ENCODE peak calls at places on chromosomes 4 and X, in nine cellular contexts. B, Q, O, L, W, M, Z, T and I are unnamed samples.
A peak's percentile ranks its signal among the peaks of the same experiment; 100 is the strongest.

GRCh38 chr4:95044204-95044848 is 286.6 kb downstream of the BMPR1B start:
- DNase-seq in M (no peak), O (no peak), B (no peak), W (no peak), T (no peak), L (no peak), Q (no peak), Z (no peak), I (no peak)

GRCh38 chr4:140755811-140756291 is 334 bp downstream of the TBC1D9 start:
- DNase-seq in M (peak; percentile 63), Z (peak; percentile 50), T (peak; percentile 11), O (peak; percentile 38), W (no peak), Q (peak; percentile 81), L (no peak), B (peak; percentile 74), I (peak; percentile 51)

GRCh38 chrX:148316446-148316845 is 184.0 kb upstream of the AFF2 start:
- DNase-seq in B (no peak), M (no peak), W (no peak), T (no peak), L (no peak), Q (no peak), O (no peak), Z (no peak), I (no peak)

GRCh38 chr4:52377563-52377962 is 281.5 kb downstream of the USP46 start:
- DNase-seq in M (no peak), O (no peak), Z (no peak), B (no peak), L (no peak), T (no peak), Q (no peak), W (no peak), I (no peak)

GRCh38 chr4:1204828-1205591 is 32.6 kb upstream of the SPON2 start:
- DNase-seq in B (peak; percentile 64), O (peak; percentile 46), M (peak; percentile 64), Z (peak; percentile 92), W (no peak), Q (peak; percentile 83), L (peak; percentile 87), T (no peak), I (peak; percentile 23)

GRCh38 chr4:89298788-89299152 is 8.8 kb downstream of the GPRIN3 start:
- DNase-seq in B (no peak), M (no peak), Z (no peak), O (no peak), W (no peak), T (no peak), Q (no peak), L (no peak), I (no peak)

GRCh38 chr4:89469512-89469911 is 161.9 kb upstream of the GPRIN3 start:
- DNase-seq in W (no peak), T (no peak), Z (no peak), O (no peak), L (no peak), Q (no peak), M (no peak), B (no peak), I (no peak)

GRCh38 chr4:68372588-68372987 is 22.7 kb upstream of the YTHDC1 start:
- DNase-seq in B (no peak), Z (no peak), M (no peak), L (no peak), Q (no peak), O (no peak), T (no peak), W (no peak), I (no peak)

GRCh38 chr4:161894493-161895167 is 269.2 kb downstream of the FSTL5 start:
- DNase-seq in M (no peak), L (no peak), O (no peak), T (no peak), B (no peak), Q (no peak), Z (no peak), W (no peak), I (no peak)

GRCh38 chr4:13059015-13059414 is 425.1 kb downstream of the RAB28 start:
- DNase-seq in Z (no peak), W (no peak), B (no peak), Q (no peak), T (no peak), M (no peak), L (no peak), O (no peak), I (no peak)

GRCh38 chrX:40504801-40505605 is 75.8 kb upstream of the ATP6AP2 start:
- DNase-seq in O (no peak), W (no peak), Z (no peak), L (no peak), M (no peak), B (no peak), T (no peak), Q (no peak), I (no peak)

DNA sequence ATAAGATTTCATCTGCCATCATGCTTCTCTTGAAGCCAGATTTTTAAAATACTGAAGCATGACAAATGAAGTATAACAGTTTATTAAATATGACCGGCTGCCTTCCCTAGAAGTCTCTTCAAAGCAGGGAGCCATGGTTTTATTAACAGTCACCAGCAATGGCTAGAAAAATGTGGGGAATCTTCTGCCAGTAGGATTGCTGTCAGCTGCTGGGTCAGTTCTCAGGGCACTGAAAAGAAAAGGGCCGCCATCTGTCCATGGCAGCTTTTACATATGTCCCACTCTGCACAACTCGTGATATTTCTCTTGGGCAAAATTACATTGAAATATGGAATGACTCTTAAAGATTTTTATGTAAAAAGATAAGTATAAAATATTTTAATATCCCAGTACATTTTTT is 2.8 kb downstream of the CCNG2 start:
- DNase-seq in W (no peak), Z (no peak), M (no peak), O (no peak), L (no peak), Q (no peak), T (no peak), B (no peak), I (no peak)
- TF ChIP-seq EP300 in W (no peak), Z (no peak), M (no peak), O (no peak), L (no peak), Q (no peak), T (no peak), B (no peak), I (no peak)

DNA sequence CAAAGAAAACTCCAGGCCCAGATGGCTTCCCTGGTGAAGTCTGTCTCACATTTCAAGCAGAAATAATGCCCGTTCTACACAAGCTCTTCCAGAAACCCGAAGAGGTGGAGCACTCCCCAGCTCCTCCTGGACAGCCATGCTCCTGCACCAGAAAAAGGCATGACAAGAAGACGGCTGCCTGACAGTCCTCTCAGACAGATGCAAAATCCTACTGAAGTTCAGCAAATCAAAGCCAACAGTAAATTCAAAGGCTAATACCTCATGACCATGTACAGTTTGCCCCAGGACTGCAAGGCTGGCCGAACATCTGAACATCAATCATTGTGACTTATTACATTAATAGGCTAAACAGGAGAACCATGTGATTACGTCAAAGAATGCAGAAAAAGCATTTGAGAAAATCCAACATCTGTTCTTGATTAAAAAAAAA is 30.8 kb upstream of the MXD4 start:
- DNase-seq in L (no peak), Z (no peak), T (no peak), W (no peak), Q (peak; percentile 88), M (no peak), B (no peak), O (no peak), I (no peak)
- TF ChIP-seq EP300 in L (no peak), Z (no peak), T (no peak), W (no peak), Q (peak; percentile 87), M (no peak), B (no peak), O (no peak), I (no peak)

DNA sequence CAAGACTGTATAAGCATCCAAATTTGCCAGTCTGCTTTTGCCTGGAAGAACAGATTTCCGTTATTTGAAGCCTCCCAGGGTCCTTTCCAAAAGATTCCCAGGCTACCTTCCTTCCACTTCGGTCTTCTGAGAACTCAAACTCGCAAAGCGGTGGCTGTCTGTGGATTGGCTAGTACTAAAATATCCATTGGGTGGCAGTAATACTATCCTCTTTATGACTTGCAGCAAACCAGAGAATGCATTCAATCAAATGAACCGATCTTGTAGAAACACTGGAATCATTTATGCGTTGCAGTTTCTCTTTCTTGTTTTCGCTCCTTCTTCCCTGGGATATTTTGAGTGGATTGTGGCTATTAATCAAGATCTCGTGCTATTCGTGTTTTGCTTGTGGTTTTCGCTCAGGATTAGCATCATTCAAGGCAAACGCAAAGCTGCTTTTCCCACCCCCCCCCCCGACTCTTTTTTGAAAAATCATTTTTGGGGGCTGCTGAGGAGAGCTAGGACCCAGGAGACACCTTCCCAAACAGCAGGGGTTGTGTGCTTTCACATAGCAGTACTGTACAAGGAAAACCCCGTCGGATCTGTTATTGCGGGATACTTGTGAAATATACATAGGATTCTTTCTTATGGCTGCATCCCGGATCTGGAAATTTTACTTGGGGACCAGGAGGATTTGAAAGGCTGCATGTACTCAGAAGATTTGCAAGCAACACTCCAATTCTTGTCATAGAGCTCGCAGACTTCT is at the start of gene IL1RAPL1:
- DNase-seq in Q (no peak), T (no peak), W (no peak), M (no peak), B (no peak), O (no peak), Z (no peak), L (no peak), I (no peak)
- TF ChIP-seq EP300 in Q (no peak), T (no peak), W (no peak), M (no peak), B (no peak), O (no peak), Z (no peak), L (no peak), I (no peak)

DNA sequence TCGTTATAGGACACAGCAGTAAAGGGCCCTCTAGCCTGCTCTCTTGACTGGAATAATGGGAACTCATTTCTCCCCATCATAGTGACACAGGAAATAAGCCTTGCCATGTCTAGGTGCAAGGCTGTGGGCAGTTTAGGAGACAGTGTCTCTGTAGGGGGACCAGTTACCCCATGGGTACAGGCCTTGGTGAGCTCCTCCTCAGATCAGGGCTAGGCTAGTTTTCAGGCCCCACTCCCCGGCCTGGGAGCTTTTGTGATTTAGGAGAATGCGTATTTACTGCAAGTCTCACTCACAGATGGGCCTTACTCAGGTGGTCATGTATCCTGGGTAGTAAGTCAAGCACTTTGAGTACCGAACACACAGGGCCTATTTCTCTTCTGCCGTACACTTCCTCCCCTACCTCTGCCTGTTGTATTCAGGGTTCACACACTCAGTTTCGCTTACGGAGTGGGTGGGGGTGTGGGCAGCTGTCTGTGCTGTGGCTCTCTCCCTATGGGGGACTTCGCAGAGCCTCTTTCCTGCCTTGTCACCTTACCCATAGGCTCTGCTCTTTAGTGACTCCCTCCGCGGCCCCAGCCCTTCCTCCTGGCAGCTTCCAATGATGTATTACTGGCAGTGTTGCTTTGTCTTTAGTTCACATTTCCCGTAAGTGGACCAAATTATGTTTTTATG is 34.2 kb downstream of the FAM193A start:
- DNase-seq in Q (no peak), L (no peak), W (no peak), Z (no peak), O (no peak), T (no peak), B (no peak), M (no peak), I (no peak)
- TF ChIP-seq EP300 in Q (no peak), L (no peak), W (no peak), Z (no peak), O (no peak), T (no peak), B (no peak), M (no peak), I (no peak)

DNA sequence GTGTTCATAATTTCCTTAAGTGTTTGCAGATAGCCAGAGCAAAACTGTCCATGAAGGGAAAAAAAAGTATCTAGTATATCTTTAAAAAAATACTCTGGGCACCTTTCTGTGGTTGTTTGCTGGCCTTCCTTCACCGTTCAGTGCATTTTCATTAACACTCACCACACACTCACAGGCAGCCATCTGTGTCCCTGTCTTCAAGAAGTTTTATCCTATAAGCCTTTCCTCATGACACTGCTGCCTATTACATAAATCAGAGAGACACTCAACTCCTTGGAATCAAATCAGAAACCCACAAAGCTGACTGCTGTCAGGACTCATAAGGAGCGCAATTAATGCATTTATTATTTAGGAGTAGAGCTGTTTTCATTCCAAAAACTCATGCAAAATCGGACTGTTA is 1720.2 kb downstream of the PCDH7 start:
- DNase-seq in B (no peak), M (no peak), T (no peak), W (no peak), O (no peak), Z (no peak), L (no peak), Q (no peak), I (no peak)
- TF ChIP-seq EP300 in B (no peak), M (no peak), T (no peak), W (no peak), O (no peak), Z (no peak), L (no peak), Q (no peak), I (no peak)